ENCODE peak calls at places on chromosomes 11 and 22, in seven cellular contexts. A is HEK293T, M is cardiac muscle cell, T is Daoy, Q is T follicular helper cell, X is HuH-7, F is IMR-90. H is an unnamed sample.

GRCh38 chr22:44211946-44212930 is 31.5 kb downstream of the PARVG start:
- DNase-seq in F (peak; percentile 11), X (no peak), A (peak; percentile 4), Q (no peak), M (peak; percentile 51), T (no peak), H (no peak)

GRCh38 chr22:38796262-38796957 is 2.5 kb upstream of the DNAL4 start:
- DNase-seq in X (no peak), M (no peak), F (no peak), Q (no peak), T (no peak), A (no peak), H (no peak)

GRCh38 chr11:68932358-68932757 is 28.7 kb downstream of the IGHMBP2 start:
- DNase-seq in X (no peak), M (no peak), T (no peak), A (no peak), F (no peak), Q (no peak), H (no peak)

GRCh38 chr11:92311616-92312449 is 87.2 kb downstream of the FAT3 start:
- DNase-seq in M (no peak), Q (no peak), A (no peak), X (peak; percentile 6), T (no peak), F (peak; percentile 19), H (no peak)

GRCh38 chr11:27497284-27497866 is 9.2 kb downstream of the LIN7C start:
- DNase-seq in F (peak; percentile 27), A (no peak), T (no peak), M (peak; percentile 28), Q (no peak), X (no peak), H (no peak)

GRCh38 chr11:132427611-132428010 is 1057.2 kb downstream of the NTM start:
- DNase-seq in Q (no peak), T (peak; percentile 78), A (no peak), X (no peak), F (no peak), M (no peak), H (no peak)

GRCh38 chr11:46380340-46381045 is 976 bp upstream of the MDK start:
- DNase-seq in M (peak; percentile 93), A (peak; percentile 56), X (peak; percentile 90), T (peak; percentile 71), F (no peak), Q (no peak), H (no peak)

GRCh38 chr11:88293931-88294330 is 43.6 kb downstream of the CTSC start:
- DNase-seq in X (no peak), Q (no peak), T (peak; percentile 49), A (no peak), F (peak; percentile 65), M (no peak), H (no peak)

GRCh38 chr22:48498526-48499331 is 1328.9 kb downstream of the BRD1 start:
- DNase-seq in T (no peak), X (no peak), F (no peak), M (no peak), Q (no peak), A (no peak), H (no peak)

GRCh38 chr22:30538280-30538679 is 8.3 kb downstream of the SEC14L6 start:
- DNase-seq in M (no peak), Q (no peak), T (peak; percentile 64), A (no peak), X (no peak), F (peak; percentile 19), H (peak; percentile 21)

GRCh38 chr22:35380013-35380412 is 883 bp upstream of the HMOX1 start:
- DNase-seq in A (no peak), M (no peak), X (no peak), F (peak; percentile 17), T (no peak), Q (no peak), H (no peak)

GRCh38 chr11:86395061-86395551 is 20.4 kb downstream of the CCDC81 start:
- DNase-seq in F (peak; percentile 34), M (peak; percentile 12), A (peak; percentile 18), X (no peak), T (no peak), Q (no peak), H (no peak)

GRCh38 chr11:21567628-21568290 is 625.1 kb upstream of the ANO5 start:
- DNase-seq in Q (no peak), A (no peak), X (no peak), M (no peak), T (no peak), F (no peak), H (no peak)

GRCh38 chr22:45871721-45872120 is 105.2 kb downstream of the WNT7B start:
- DNase-seq in T (no peak), X (no peak), F (no peak), A (no peak), Q (no peak), M (no peak), H (no peak)

GRCh38 chr22:17303840-17304779 is 65.2 kb upstream of the CECR2 start:
- DNase-seq in X (no peak), T (peak; percentile 28), A (no peak), Q (peak; percentile 49), F (no peak), M (no peak), H (no peak)

GRCh38 chr11:96648991-96649390 is 259.2 kb downstream of the JRKL start:
- DNase-seq in F (no peak), A (no peak), X (no peak), M (peak; percentile 15), Q (no peak), T (no peak), H (no peak)

GRCh38 chr11:111441443-111441842 is 62.4 kb upstream of the POU2AF1 start:
- DNase-seq in M (no peak), X (no peak), T (peak; percentile 73), F (peak; percentile 99), Q (no peak), A (no peak), H (peak; percentile 25)

GRCh38 chr22:44109417-44109816 is 71.3 kb upstream of the PARVG start:
- DNase-seq in X (no peak), F (no peak), T (no peak), Q (no peak), A (no peak), M (peak; percentile 5), H (no peak)

GRCh38 chr11:40104941-40105550 is 1354.4 kb downstream of the LRRC4C start:
- DNase-seq in X (no peak), T (no peak), A (no peak), F (no peak), M (no peak), Q (no peak), H (no peak)

GRCh38 chr11:2089536-2090165 is 49.5 kb downstream of the IGF2 start:
- DNase-seq in A (peak; percentile 86), Q (no peak), F (peak; percentile 11), X (peak; percentile 78), T (peak; percentile 79), M (no peak), H (no peak)

GRCh38 chr11:5522308-5522707 is 5.8 kb upstream of the UBQLNL start:
- DNase-seq in F (no peak), T (no peak), Q (no peak), X (no peak), M (no peak), A (no peak), H (no peak)

GRCh38 chr11:70016666-70017347 is 61.3 kb upstream of the ANO1 start:
- DNase-seq in Q (no peak), X (no peak), T (peak; percentile 80), F (peak; percentile 78), A (no peak), M (no peak), H (peak; percentile 60)

GRCh38 chr22:20436309-20437252 is 1.0 kb downstream of the SCARF2 start:
- DNase-seq in A (peak; percentile 55), Q (no peak), T (peak; percentile 49), F (peak; percentile 30), M (peak; percentile 74), X (no peak), H (no peak)

GRCh38 chr11:6545917-6546605 is 49.0 kb downstream of the DNHD1 start:
- DNase-seq in X (no peak), F (no peak), T (no peak), A (no peak), Q (no peak), M (no peak), H (no peak)

GRCh38 chr11:60873533-60873932 is 6.2 kb downstream of the ZP1 start:
- DNase-seq in Q (no peak), A (no peak), F (no peak), M (no peak), X (no peak), T (no peak), H (no peak)

GRCh38 chr11:12893787-12894672 is 115.1 kb upstream of the RASSF10 start:
- DNase-seq in M (peak; percentile 63), X (peak; percentile 35), Q (peak; percentile 47), T (peak; percentile 35), A (peak; percentile 57), F (peak; percentile 52), H (peak; percentile 25)

GRCh38 chr11:12856338-12856737 is 152.8 kb upstream of the RASSF10 start:
- DNase-seq in A (no peak), M (no peak), T (no peak), X (no peak), F (no peak), Q (no peak), H (no peak)

GRCh38 chr11:124069429-124070401 is 28.6 kb upstream of the OR10G7 start:
- DNase-seq in X (peak; percentile 28), Q (no peak), A (peak; percentile 30), F (peak; percentile 50), M (peak; percentile 61), T (peak; percentile 80), H (no peak)

H was measured in keratinocyte.